ENCODE peak calls at places on chromosomes 16 and 17, in four cellular contexts. Q is A549, W is fibroblast of lung, A is transverse colon. U is an unnamed sample.

GRCh38 chr16:4954714-4955113 is 3.4 kb upstream of the SEC14L5 start:
- DNase-seq in A (no peak), W (no peak), Q (no peak), U (no peak)

GRCh38 chr16:49698931-49699715 is 156.8 kb downstream of the ZNF423 start:
- DNase-seq in A (no peak), Q (no peak), W (peak; percentile 53), U (no peak)

GRCh38 chr17:78316867-78317816 is 42.7 kb downstream of the SOCS3 start:
- DNase-seq in Q (peak; percentile 84), W (peak; percentile 45), A (peak; percentile 84), U (peak; percentile 64)

GRCh38 chr16:19147627-19148026 is 20.4 kb upstream of the SYT17 start:
- DNase-seq in W (no peak), Q (no peak), A (no peak), U (no peak)

GRCh38 chr17:81308161-81308560 is 13.1 kb upstream of the SLC38A10 start:
- DNase-seq in A (no peak), W (no peak), Q (no peak), U (no peak)

GRCh38 chr17:77707546-77707945 is 251.0 kb upstream of the TNRC6C start:
- DNase-seq in Q (no peak), A (no peak), W (no peak), U (no peak)

GRCh38 chr16:15639061-15639568 is 3.8 kb downstream of the MARF1 start:
- DNase-seq in A (no peak), W (no peak), Q (no peak), U (peak; percentile 38)

GRCh38 chr16:67241008-67241900 is 6.0 kb downstream of the FHOD1 start:
- DNase-seq in W (peak; percentile 86), Q (peak; percentile 74), A (peak; percentile 77), U (no peak)

DNA sequence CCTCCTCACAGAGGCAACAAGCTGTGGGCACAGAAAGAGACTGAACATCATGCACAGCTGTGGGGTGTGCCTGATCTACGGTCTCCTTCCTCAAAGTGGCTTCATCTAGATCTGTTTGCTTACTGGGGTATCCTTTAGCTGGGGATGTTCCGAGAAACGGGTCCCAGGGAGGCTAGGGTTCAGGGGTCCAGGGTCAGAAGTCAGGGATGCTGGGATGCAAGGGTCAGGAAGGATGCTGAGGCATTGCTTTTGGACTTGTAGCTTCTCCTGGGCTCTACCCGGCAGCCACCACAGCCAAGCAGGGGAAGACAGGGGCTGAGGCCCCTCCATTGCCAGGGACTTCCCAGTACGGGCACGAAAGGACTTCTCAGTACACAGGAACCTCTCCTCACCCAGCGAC is 6.6 kb downstream of the CD300LG start:
- DNase-seq in A (no peak), W (no peak), Q (no peak), U (no peak)
- TF ChIP-seq CTCF in A (no peak), W (no peak), Q (no peak), U (no peak)

DNA sequence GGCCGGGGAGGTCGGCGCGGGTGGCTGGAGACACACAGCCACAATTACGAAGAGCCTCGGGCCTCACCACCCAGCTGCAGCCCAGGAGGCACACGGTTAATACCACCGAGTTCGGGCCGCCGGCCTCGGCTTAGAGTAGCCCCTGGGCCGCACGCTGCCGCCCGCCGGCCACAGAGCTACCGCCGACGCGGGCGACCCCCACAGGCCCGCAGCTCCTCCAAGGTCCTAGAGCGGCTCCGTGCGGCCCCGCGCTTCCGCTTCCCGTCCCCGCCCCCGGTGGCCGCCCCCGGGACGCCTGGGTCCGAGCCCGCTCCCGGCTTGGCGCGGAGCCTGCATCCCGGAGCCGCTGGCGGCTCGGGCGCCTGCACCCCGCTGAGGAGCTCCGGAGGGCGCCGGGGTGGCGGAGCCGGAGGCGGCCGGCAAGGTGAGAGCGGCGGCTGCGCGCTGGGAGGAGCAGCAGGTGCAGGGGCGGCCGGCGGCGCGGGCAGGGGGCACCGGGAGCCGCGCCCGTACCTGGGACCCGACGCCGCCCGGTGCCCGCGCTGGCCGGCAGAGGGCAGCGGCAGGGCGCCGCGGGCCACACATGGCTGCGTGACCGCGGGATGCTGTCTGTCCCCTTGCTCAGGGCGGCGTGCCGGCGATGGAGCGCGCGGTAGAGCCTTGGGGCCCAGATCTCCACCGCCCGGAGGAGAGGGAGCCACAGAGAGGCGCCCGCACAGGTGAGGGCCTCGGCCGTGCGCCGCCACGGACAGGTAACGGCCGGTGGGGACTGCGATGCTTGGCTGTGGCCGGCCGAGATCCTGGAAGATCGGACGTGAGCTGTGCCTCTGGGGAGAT is at the start of gene ZNF48:
- DNase-seq in W (peak; percentile 91), A (peak; percentile 89), Q (peak; percentile 88), U (peak; percentile 85)
- TF ChIP-seq CTCF in W (peak; percentile 11), A (peak; percentile 34), Q (peak; percentile 65), U (peak; percentile 57)

DNA sequence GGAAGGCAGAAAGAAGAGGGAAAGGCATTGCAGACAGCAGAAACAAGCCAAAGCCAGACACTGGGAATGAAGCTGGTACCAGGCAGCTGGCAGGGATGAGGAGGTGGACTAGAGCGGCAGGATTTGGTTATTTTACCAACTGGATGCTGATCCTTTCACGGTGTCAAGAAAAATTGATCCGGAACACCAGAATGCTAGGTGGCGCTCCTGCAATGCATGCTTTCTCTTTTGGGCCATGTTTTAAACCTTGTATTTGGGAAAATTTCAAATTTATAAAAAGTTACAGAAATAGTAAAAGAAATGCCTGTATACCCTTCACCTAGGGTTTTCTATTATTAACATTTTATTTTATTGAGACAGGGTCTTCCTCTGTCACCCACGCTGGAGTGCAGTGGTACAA is 224.7 kb downstream of the SOX9 start:
- DNase-seq in W (no peak), Q (no peak), A (no peak), U (no peak)
- TF ChIP-seq CTCF in W (no peak), Q (peak; percentile 22), A (no peak), U (no peak)

GRCh38 chr17:2405247-2405926 is 4.5 kb upstream of the MNT start:
- DNase-seq in W (peak; percentile 89), Q (peak; percentile 67), A (no peak), U (no peak)

GRCh38 chr17:2406271-2406902 is 5.5 kb upstream of the MNT start:
- DNase-seq in A (peak; percentile 79), W (no peak), Q (peak; percentile 70), U (no peak)

GRCh38 chr17:2410951-2411350 is 10.1 kb upstream of the MNT start:
- DNase-seq in W (no peak), Q (peak; percentile 12), A (no peak), U (no peak)

GRCh38 chr17:2403044-2403443 is 2.2 kb upstream of the MNT start:
- DNase-seq in Q (no peak), W (no peak), A (no peak), U (no peak)

DNA sequence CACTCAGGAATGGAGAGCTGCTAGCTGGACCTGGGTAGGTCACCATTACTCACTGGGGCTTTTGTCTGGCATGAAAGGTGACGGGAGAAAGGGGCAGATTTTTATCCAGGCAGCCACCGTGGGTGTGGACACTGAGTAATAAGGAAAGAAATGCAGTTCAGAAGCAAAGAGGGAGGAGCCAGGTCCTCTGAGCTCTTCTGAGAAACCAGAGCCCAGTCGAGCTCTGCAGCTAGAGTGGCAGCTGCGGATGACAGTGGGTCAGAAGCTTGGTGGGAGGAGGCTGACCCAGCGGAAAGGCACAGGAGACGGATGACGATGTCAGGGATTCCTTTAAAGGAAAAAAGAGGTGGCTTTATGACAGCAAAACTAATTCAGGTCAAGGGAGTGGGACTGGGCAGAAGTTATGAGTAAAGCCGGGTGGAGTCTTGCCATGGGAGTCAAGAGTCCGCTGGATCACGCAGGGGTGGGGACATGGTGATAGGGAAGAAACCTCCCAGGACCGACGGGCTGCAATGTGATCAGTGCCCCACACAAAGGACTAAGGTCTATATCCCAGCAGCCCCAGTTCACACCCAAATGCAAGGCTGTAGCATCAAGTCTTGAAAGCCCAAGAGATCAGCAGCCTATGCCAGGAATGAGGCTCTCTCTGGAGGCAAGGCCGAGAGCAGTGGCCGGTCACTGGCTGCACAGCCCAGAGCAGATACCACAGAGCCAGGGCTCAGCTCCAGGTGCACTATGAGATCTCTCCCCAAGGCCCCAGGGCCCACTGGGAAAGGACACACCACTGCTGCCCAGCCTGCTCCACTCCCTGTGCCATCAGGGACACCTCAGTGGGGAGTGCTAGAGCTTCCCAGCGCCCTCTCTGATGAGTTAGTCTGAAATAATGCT is 6.3 kb upstream of the MNT start:
- DNase-seq in Q (peak; percentile 89), W (peak; percentile 92), A (peak; percentile 91), U (no peak)
- TF ChIP-seq CTCF in Q (no peak), W (no peak), A (no peak), U (no peak)

DNA sequence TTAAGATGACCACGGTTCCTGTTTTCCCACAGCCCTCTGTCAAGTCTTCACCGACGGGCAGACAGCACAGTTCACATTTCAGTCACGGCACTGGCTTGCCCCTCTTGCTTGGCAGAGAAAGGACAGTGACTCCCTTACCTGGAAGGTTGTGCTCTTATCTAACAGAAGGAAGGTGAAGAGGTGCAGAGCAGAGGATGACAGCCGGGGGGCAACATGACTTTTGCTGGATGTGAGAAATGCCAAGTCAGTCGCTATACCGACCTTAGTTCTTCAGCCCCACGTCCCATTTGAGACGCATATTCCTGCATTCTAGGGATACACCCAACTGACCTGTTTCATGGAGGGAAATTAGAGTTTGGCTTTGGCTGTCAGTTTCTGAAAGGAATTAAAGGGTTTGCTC is 492.3 kb downstream of the NPIPA7 start:
- DNase-seq in A (no peak), W (no peak), Q (no peak), U (no peak)
- TF ChIP-seq CTCF in A (no peak), W (no peak), Q (no peak), U (no peak)

GRCh38 chr16:84637709-84638108 is 10.6 kb upstream of the KLHL36 start:
- DNase-seq in Q (no peak), W (no peak), A (no peak), U (no peak)
- TF ChIP-seq CTCF in Q (no peak), W (no peak), A (no peak), U (no peak)

GRCh38 chr17:69339937-69340336 is 13.0 kb upstream of the ABCA5 start:
- DNase-seq in Q (no peak), W (no peak), A (no peak), U (no peak)

GRCh38 chr17:69336580-69336979 is 9.6 kb upstream of the ABCA5 start:
- DNase-seq in Q (no peak), W (no peak), A (no peak), U (no peak)

GRCh38 chr17:69336996-69337395 is 10.1 kb upstream of the ABCA5 start:
- DNase-seq in W (no peak), Q (no peak), A (no peak), U (no peak)

GRCh38 chr17:69331746-69332145 is 4.8 kb upstream of the ABCA5 start:
- DNase-seq in W (no peak), Q (no peak), A (no peak), U (no peak)

GRCh38 chr17:69335018-69335417 is 8.1 kb upstream of the ABCA5 start:
- DNase-seq in Q (peak; percentile 68), A (no peak), W (peak; percentile 39), U (peak; percentile 22)
- TF ChIP-seq CTCF in Q (peak; percentile 48), A (peak; percentile 65), W (peak; percentile 68), U (no peak)

U was measured in GM13976.